ENCODE peak calls at places on chromosomes 11 and 22, in five cellular contexts. One of them, this sample, is unnamed.

GRCh38 chr11:122405788-122406341 is 249.7 kb upstream of the UBASH3B start:
- DNase-seq in ACHN: no peak
- DNase-seq in activated naive CD8-positive, alpha-beta T cell treated with anti-CD3 and anti-CD28 coated beads, Interleukin-2, amount 10 ng/mL, durations not matched to agents 7 days and 5 days: no peak
- DNase-seq in pulmonary artery endothelial cell: no peak
- DNase-seq in GM10248: no peak
- DNase-seq in this sample: no peak

GRCh38 chr11:8086001-8086479 is 5.0 kb downstream of the TUB start:
- DNase-seq in activated naive CD8-positive, alpha-beta T cell treated with anti-CD3 and anti-CD28 coated beads, Interleukin-2, amount 10 ng/mL, durations not matched to agents 7 days and 5 days: no peak
- DNase-seq in GM10248: no peak
- DNase-seq in pulmonary artery endothelial cell: no peak
- DNase-seq in ACHN: no peak
- DNase-seq in this sample: no peak

GRCh38 chr22:34886391-34886790 is 179.6 kb upstream of the ISX start:
- DNase-seq in ACHN: no peak
- DNase-seq in GM10248: no peak
- DNase-seq in activated naive CD8-positive, alpha-beta T cell treated with anti-CD3 and anti-CD28 coated beads, Interleukin-2, amount 10 ng/mL, durations not matched to agents 7 days and 5 days: no peak
- DNase-seq in pulmonary artery endothelial cell: no peak
- DNase-seq in this sample: no peak

GRCh38 chr22:39227542-39228272 is 17.1 kb downstream of the PDGFB start:
- DNase-seq in pulmonary artery endothelial cell: no peak
- DNase-seq in activated naive CD8-positive, alpha-beta T cell treated with anti-CD3 and anti-CD28 coated beads, Interleukin-2, amount 10 ng/mL, durations not matched to agents 7 days and 5 days: no peak
- DNase-seq in GM10248: no peak
- DNase-seq in ACHN: no peak
- DNase-seq in this sample: no peak

GRCh38 chr11:11069741-11070550 is 212.1 kb upstream of the ZBED5 start:
- DNase-seq in activated naive CD8-positive, alpha-beta T cell treated with anti-CD3 and anti-CD28 coated beads, Interleukin-2, amount 10 ng/mL, durations not matched to agents 7 days and 5 days: no peak
- DNase-seq in GM10248: no peak
- DNase-seq in ACHN: no peak
- DNase-seq in pulmonary artery endothelial cell: no peak
- DNase-seq in this sample: no peak

GRCh38 chr22:45638834-45639746 is 32.5 kb upstream of the ATXN10 start:
- DNase-seq in GM10248: no peak
- DNase-seq in ACHN: no peak
- DNase-seq in activated naive CD8-positive, alpha-beta T cell treated with anti-CD3 and anti-CD28 coated beads, Interleukin-2, amount 10 ng/mL, durations not matched to agents 7 days and 5 days: no peak
- DNase-seq in pulmonary artery endothelial cell: no peak
- DNase-seq in this sample: no peak

GRCh38 chr11:130413383-130414106 is 14.9 kb downstream of the ADAMTS8 start:
- DNase-seq in pulmonary artery endothelial cell: no peak
- DNase-seq in GM10248: no peak
- DNase-seq in activated naive CD8-positive, alpha-beta T cell treated with anti-CD3 and anti-CD28 coated beads, Interleukin-2, amount 10 ng/mL, durations not matched to agents 7 days and 5 days: no peak
- DNase-seq in ACHN: peak
- DNase-seq in this sample: no peak

GRCh38 chr11:114075891-114076441 is 16.5 kb downstream of the ZBTB16 start:
- DNase-seq in pulmonary artery endothelial cell: no peak
- DNase-seq in GM10248: no peak
- DNase-seq in activated naive CD8-positive, alpha-beta T cell treated with anti-CD3 and anti-CD28 coated beads, Interleukin-2, amount 10 ng/mL, durations not matched to agents 7 days and 5 days: no peak
- DNase-seq in ACHN: peak
- DNase-seq in this sample: no peak

GRCh38 chr11:61964941-61965282 is 2.5 kb downstream of the FTH1 start:
- DNase-seq in ACHN: no peak
- DNase-seq in activated naive CD8-positive, alpha-beta T cell treated with anti-CD3 and anti-CD28 coated beads, Interleukin-2, amount 10 ng/mL, durations not matched to agents 7 days and 5 days: no peak
- DNase-seq in pulmonary artery endothelial cell: no peak
- DNase-seq in GM10248: no peak
- DNase-seq in this sample: no peak

GRCh38 chr11:130877532-130877931 is 38.7 kb downstream of the SNX19 start:
- DNase-seq in GM10248: no peak
- DNase-seq in ACHN: no peak
- DNase-seq in activated naive CD8-positive, alpha-beta T cell treated with anti-CD3 and anti-CD28 coated beads, Interleukin-2, amount 10 ng/mL, durations not matched to agents 7 days and 5 days: no peak
- DNase-seq in pulmonary artery endothelial cell: no peak
- DNase-seq in this sample: no peak

GRCh38 chr11:15941206-15941770 is 415.1 kb downstream of the SOX6 start:
- DNase-seq in activated naive CD8-positive, alpha-beta T cell treated with anti-CD3 and anti-CD28 coated beads, Interleukin-2, amount 10 ng/mL, durations not matched to agents 7 days and 5 days: peak
- DNase-seq in ACHN: no peak
- DNase-seq in GM10248: peak
- DNase-seq in pulmonary artery endothelial cell: no peak
- DNase-seq in this sample: no peak

GRCh38 chr11:76698321-76699043 is 27.9 kb upstream of the LRRC32 start:
- DNase-seq in GM10248: no peak
- DNase-seq in activated naive CD8-positive, alpha-beta T cell treated with anti-CD3 and anti-CD28 coated beads, Interleukin-2, amount 10 ng/mL, durations not matched to agents 7 days and 5 days: no peak
- DNase-seq in pulmonary artery endothelial cell: no peak
- DNase-seq in ACHN: peak
- DNase-seq in this sample: no peak

GRCh38 chr22:36743591-36744412 is 32.1 kb downstream of the IFT27 start:
- DNase-seq in ACHN: no peak
- DNase-seq in GM10248: no peak
- DNase-seq in pulmonary artery endothelial cell: no peak
- DNase-seq in activated naive CD8-positive, alpha-beta T cell treated with anti-CD3 and anti-CD28 coated beads, Interleukin-2, amount 10 ng/mL, durations not matched to agents 7 days and 5 days: no peak
- DNase-seq in this sample: no peak

GRCh38 chr11:70194792-70195791 is 8.0 kb upstream of the FADD start:
- DNase-seq in GM10248: no peak
- DNase-seq in ACHN: no peak
- DNase-seq in activated naive CD8-positive, alpha-beta T cell treated with anti-CD3 and anti-CD28 coated beads, Interleukin-2, amount 10 ng/mL, durations not matched to agents 7 days and 5 days: no peak
- DNase-seq in pulmonary artery endothelial cell: no peak
- DNase-seq in this sample: no peak

GRCh38 chr11:120431633-120432032 is 79.9 kb upstream of the GRIK4 start:
- DNase-seq in pulmonary artery endothelial cell: no peak
- DNase-seq in activated naive CD8-positive, alpha-beta T cell treated with anti-CD3 and anti-CD28 coated beads, Interleukin-2, amount 10 ng/mL, durations not matched to agents 7 days and 5 days: no peak
- DNase-seq in GM10248: no peak
- DNase-seq in ACHN: peak
- DNase-seq in this sample: no peak

GRCh38 chr22:48536691-48537591 is 1290.7 kb downstream of the BRD1 start:
- DNase-seq in GM10248: no peak
- DNase-seq in activated naive CD8-positive, alpha-beta T cell treated with anti-CD3 and anti-CD28 coated beads, Interleukin-2, amount 10 ng/mL, durations not matched to agents 7 days and 5 days: no peak
- DNase-seq in ACHN: no peak
- DNase-seq in pulmonary artery endothelial cell: no peak
- DNase-seq in this sample: peak

GRCh38 chr22:26122920-26123468 is 46.3 kb upstream of the SEZ6L start:
- DNase-seq in ACHN: no peak
- DNase-seq in GM10248: no peak
- DNase-seq in activated naive CD8-positive, alpha-beta T cell treated with anti-CD3 and anti-CD28 coated beads, Interleukin-2, amount 10 ng/mL, durations not matched to agents 7 days and 5 days: no peak
- DNase-seq in pulmonary artery endothelial cell: no peak
- DNase-seq in this sample: no peak

GRCh38 chr11:5831196-5831829 is 10.4 kb downstream of the OR52E6 start:
- DNase-seq in activated naive CD8-positive, alpha-beta T cell treated with anti-CD3 and anti-CD28 coated beads, Interleukin-2, amount 10 ng/mL, durations not matched to agents 7 days and 5 days: no peak
- DNase-seq in ACHN: no peak
- DNase-seq in pulmonary artery endothelial cell: no peak
- DNase-seq in GM10248: no peak
- DNase-seq in this sample: no peak

GRCh38 chr22:32661737-32662586 is 139.5 kb upstream of the TIMP3 start:
- DNase-seq in ACHN: no peak
- DNase-seq in activated naive CD8-positive, alpha-beta T cell treated with anti-CD3 and anti-CD28 coated beads, Interleukin-2, amount 10 ng/mL, durations not matched to agents 7 days and 5 days: no peak
- DNase-seq in pulmonary artery endothelial cell: no peak
- DNase-seq in GM10248: no peak
- DNase-seq in this sample: no peak

GRCh38 chr11:7473702-7474101 is 11.6 kb upstream of the OLFML1 start:
- DNase-seq in activated naive CD8-positive, alpha-beta T cell treated with anti-CD3 and anti-CD28 coated beads, Interleukin-2, amount 10 ng/mL, durations not matched to agents 7 days and 5 days: no peak
- DNase-seq in GM10248: peak
- DNase-seq in pulmonary artery endothelial cell: no peak
- DNase-seq in ACHN: no peak
- DNase-seq in this sample: no peak

GRCh38 chr11:132056689-132057088 is 686.3 kb downstream of the NTM start:
- DNase-seq in GM10248: no peak
- DNase-seq in ACHN: no peak
- DNase-seq in activated naive CD8-positive, alpha-beta T cell treated with anti-CD3 and anti-CD28 coated beads, Interleukin-2, amount 10 ng/mL, durations not matched to agents 7 days and 5 days: no peak
- DNase-seq in pulmonary artery endothelial cell: no peak
- DNase-seq in this sample: no peak